ENCODE peak calls at places on chromosomes 13 and 19, in four cellular contexts. S, G, X and F are unnamed samples.

GRCh38 chr19:53549354-53549753 is 11.4 kb downstream of the ZNF331 start:
- DNase-seq in S (no peak), G (no peak), X (no peak), F (no peak)

GRCh38 chr19:6955082-6955481 is 66.1 kb downstream of the MBD3L2B start:
- DNase-seq in S (no peak), G (no peak), X (no peak), F (no peak)

GRCh38 chr19:42154471-42155323 is 22.5 kb upstream of the POU2F2 start:
- DNase-seq in S (no peak), G (no peak), X (no peak), F (no peak)

GRCh38 chr13:32165791-32166190 is 134.2 kb downstream of the FRY start:
- DNase-seq in S (no peak), G (no peak), X (no peak), F (no peak)

GRCh38 chr13:24742986-24743385 is 21.0 kb upstream of the RNF17 start:
- DNase-seq in S (no peak), G (no peak), X (no peak), F (no peak)

GRCh38 chr19:39993605-39994004 is 3.3 kb upstream of the ZNF546 start:
- DNase-seq in S (no peak), G (no peak), X (no peak), F (no peak)

GRCh38 chr13:23752111-23753001 is 136.8 kb downstream of the MIPEP start:
- DNase-seq in S (no peak), G (no peak), X (no peak), F (no peak)

GRCh38 chr19:54478677-54479266 is 5.7 kb upstream of the CDC42EP5 start:
- DNase-seq in S (peak), G (no peak), X (peak), F (no peak)

GRCh38 chr13:112569771-112570288 is 18.1 kb downstream of the TUBGCP3 start:
- DNase-seq in S (no peak), G (no peak), X (no peak), F (no peak)

GRCh38 chr13:103703246-103703645 is 637.0 kb upstream of the SLC10A2 start:
- DNase-seq in S (no peak), G (no peak), X (no peak), F (no peak)

GRCh38 chr13:20230913-20231838 is 943 bp downstream of the GJB6 start:
- DNase-seq in S (peak), G (no peak), X (no peak), F (no peak)

GRCh38 chr13:40206241-40207109 is 460.0 kb downstream of the FOXO1 start:
- DNase-seq in S (no peak), G (no peak), X (no peak), F (no peak)

GRCh38 chr19:43799502-43800142 is 2.6 kb downstream of the LYPD5 start:
- DNase-seq in S (no peak), G (no peak), X (no peak), F (no peak)

GRCh38 chr13:80363890-80364503 is 23.1 kb upstream of the SPRY2 start:
- DNase-seq in S (no peak), G (no peak), X (peak), F (peak)

GRCh38 chr19:2294377-2295335 is 12.7 kb upstream of the PEAK3 start:
- DNase-seq in S (no peak), G (no peak), X (no peak), F (no peak)

GRCh38 chr13:85990397-85990796 is 191.2 kb upstream of the SLITRK6 start:
- DNase-seq in S (no peak), G (no peak), X (no peak), F (no peak)

GRCh38 chr19:41456342-41456918 is 13.5 kb downstream of the ERICH4 start:
- DNase-seq in S (no peak), G (no peak), X (no peak), F (no peak)

GRCh38 chr13:24180743-24181384 is 20.3 kb downstream of the SPATA13 start:
- DNase-seq in S (no peak), G (no peak), X (no peak), F (no peak)

GRCh38 chr13:30585748-30586262 is 31.9 kb upstream of the USPL1 start:
- DNase-seq in S (no peak), G (no peak), X (no peak), F (no peak)

GRCh38 chr19:43779147-43779819 is 1.5 kb downstream of the KCNN4 start:
- DNase-seq in S (no peak), G (no peak), X (no peak), F (no peak)

GRCh38 chr19:2974342-2974932 is 2.9 kb upstream of the TLE6 start:
- DNase-seq in S (no peak), G (peak), X (no peak), F (no peak)

GRCh38 chr19:6652214-6653094 is 17.5 kb downstream of the TNFSF14 start:
- DNase-seq in S (no peak), G (peak), X (no peak), F (no peak)

GRCh38 chr19:18109731-18110671 is 12.4 kb downstream of the MAST3 start:
- DNase-seq in S (peak), G (peak), X (peak), F (no peak)

GRCh38 chr19:18431351-18432197 is 6.4 kb downstream of the ISYNA1 start:
- DNase-seq in S (no peak), G (no peak), X (no peak), F (no peak)

GRCh38 chr13:40121711-40122110 is 466.2 kb downstream of the COG6 start:
- DNase-seq in S (no peak), G (no peak), X (no peak), F (no peak)

GRCh38 chr13:110126391-110126961 is 180.5 kb downstream of the COL4A1 start:
- DNase-seq in S (no peak), G (no peak), X (no peak), F (peak)

GRCh38 chr19:49861127-49861526 is 6.2 kb downstream of the PNKP start:
- DNase-seq in S (peak), G (no peak), X (no peak), F (peak)

GRCh38 chr13:47332149-47332548 is 435.3 kb upstream of the HTR2A start:
- DNase-seq in S (no peak), G (no peak), X (no peak), F (no peak)

GRCh38 chr13:48511621-48512232 is 21.2 kb downstream of the RCBTB2 start:
- DNase-seq in S (no peak), G (no peak), X (no peak), F (no peak)

GRCh38 chr13:51776179-51776578 is 27.8 kb downstream of the DHRS12 start:
- DNase-seq in S (no peak), G (no peak), X (no peak), F (no peak)

GRCh38 chr13:82739881-82740280 is 1142.4 kb downstream of the SLITRK1 start:
- DNase-seq in S (no peak), G (no peak), X (no peak), F (no peak)

GRCh38 chr13:29434217-29434940 is 161.1 kb downstream of the SLC7A1 start:
- DNase-seq in S (no peak), G (no peak), X (no peak), F (no peak)

GRCh38 chr13:73984949-73985691 is 149.1 kb downstream of the KLF12 start:
- DNase-seq in S (no peak), G (no peak), X (no peak), F (no peak)

GRCh38 chr13:109773276-109773675 is 13.1 kb downstream of the IRS2 start:
- DNase-seq in S (no peak), G (no peak), X (no peak), F (no peak)

GRCh38 chr13:92802776-92803175 is 423.8 kb upstream of the GPC6 start:
- DNase-seq in S (no peak), G (no peak), X (no peak), F (no peak)

GRCh38 chr13:41344358-41344757 is 33.3 kb downstream of the NAA16 start:
- DNase-seq in S (no peak), G (no peak), X (peak), F (no peak)

GRCh38 chr19:12580180-12580694 is 29.0 kb upstream of the ZNF564 start:
- DNase-seq in S (no peak), G (no peak), X (peak), F (no peak)

GRCh38 chr19:30255783-30256509 is 116.2 kb upstream of the ZNF536 start:
- DNase-seq in S (peak), G (no peak), X (no peak), F (no peak)

GRCh38 chr19:15091918-15092753 is 10.1 kb downstream of the OR1I1 start:
- DNase-seq in S (peak), G (peak), X (peak), F (no peak)

GRCh38 chr19:9827325-9828238 is at the start of gene UBL5:
- DNase-seq in S (peak), G (peak), X (peak), F (peak)

GRCh38 chr19:55831846-55832245 is at the start of gene NLRP11:
- DNase-seq in S (no peak), G (no peak), X (no peak), F (no peak)

GRCh38 chr19:55830656-55831055 is 1.1 kb downstream of the NLRP11 start:
- DNase-seq in S (no peak), G (no peak), X (no peak), F (no peak)

GRCh38 chr19:55836340-55836739 is at the start of gene NLRP4:
- DNase-seq in S (no peak), G (peak), X (no peak), F (peak)

GRCh38 chr19:55838251-55838650 is 1.9 kb downstream of the NLRP4 start:
- DNase-seq in S (no peak), G (no peak), X (no peak), F (no peak)

DNA sequence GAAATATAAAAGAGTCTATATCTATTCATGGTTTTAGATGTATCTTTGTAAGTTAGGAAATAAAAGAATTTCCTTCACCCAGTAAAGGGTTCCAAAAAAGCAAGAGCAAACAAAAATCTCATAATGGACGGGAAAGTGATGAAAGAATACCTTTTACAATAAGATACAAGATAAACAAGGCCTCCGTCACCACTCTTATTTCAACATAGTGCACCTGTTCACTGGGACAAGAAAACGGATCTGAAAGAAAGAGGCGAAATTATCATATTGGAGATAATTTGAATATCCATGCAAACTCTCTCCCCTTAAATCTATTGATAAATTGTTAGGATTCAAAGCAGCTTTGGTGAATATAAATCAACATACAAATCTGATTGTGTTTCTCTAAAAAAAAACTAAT is 877 bp upstream of the NLRP11 start:
- DNase-seq in S (no peak), G (no peak), X (no peak), F (no peak)
- TF ChIP-seq NR3C1 in S (no peak), G (no peak), X (no peak), F (no peak)

GRCh38 chr13:53237696-53238095 is 209.1 kb downstream of the OLFM4 start:
- DNase-seq in S (no peak), G (no peak), X (no peak), F (no peak)
- TF ChIP-seq NR3C1 in S (no peak), G (no peak), X (no peak), F (no peak)

GRCh38 chr19:51396175-51396574 is 5.8 kb upstream of the C19orf84 start:
- DNase-seq in S (no peak), G (no peak), X (no peak), F (no peak)

GRCh38 chr19:51407631-51408131 is 9.8 kb downstream of the SIGLEC10 start:
- DNase-seq in S (peak), G (peak), X (peak), F (peak)

GRCh38 chr19:51398096-51398704 is 7.8 kb upstream of the C19orf84 start:
- DNase-seq in S (no peak), G (peak), X (peak), F (peak)

GRCh38 chr19:51402117-51402516 is 11.7 kb upstream of the C19orf84 start:
- DNase-seq in S (no peak), G (no peak), X (no peak), F (no peak)
- TF ChIP-seq NR3C1 in S (no peak), G (no peak), X (no peak), F (no peak)

DNA sequence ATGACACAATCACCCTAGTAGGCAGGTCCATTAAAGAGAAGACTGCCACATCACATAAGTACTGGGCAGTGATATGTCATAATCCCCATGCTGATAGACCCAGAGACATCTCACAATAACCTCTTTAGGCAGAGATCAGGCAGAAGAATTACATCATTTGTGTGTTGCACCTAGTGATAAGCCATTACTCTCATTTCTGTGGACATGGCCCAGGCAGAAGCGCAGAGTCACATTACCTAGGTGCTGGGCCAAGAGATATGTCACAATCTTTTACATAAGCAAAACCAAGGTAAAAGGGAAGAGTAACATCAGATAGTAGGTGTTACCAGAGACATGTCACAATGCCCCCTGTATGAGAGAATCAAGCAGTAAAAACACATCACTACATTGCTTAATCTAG is 71.9 kb downstream of the ZNF726 start:
- DNase-seq in S (no peak), G (no peak), X (no peak), F (no peak)
- TF ChIP-seq NR3C1 in S (no peak), G (no peak), X (no peak), F (no peak)

GRCh38 chr19:4338441-4339350 is at the start of gene STAP2:
- DNase-seq in S (peak), G (no peak), X (peak), F (no peak)
- TF ChIP-seq NR3C1 in S (no peak), G (no peak), X (no peak), F (no peak)